ENCODE peak calls at places on chromosomes 12 and 14, in ten cellular contexts. U is heart right ventricle; B is heart left ventricle; V is neural progenitor cell; A is left ventricle myocardium inferior; W is uterus; H is CD8-positive, alpha-beta T cell; J is ovary; T is Peyer's patch; G is left lung. M is an unnamed sample.

GRCh38 chr14:73775339-73776193 is 61.4 kb upstream of the PNMA1 start:
- DNase-seq in U (no peak), W (no peak), B (no peak), H (no peak), G (no peak), V (no peak), T (no peak), A (no peak), J (no peak), M (no peak)

GRCh38 chr12:94265966-94266365 is 117.6 kb downstream of the PLXNC1 start:
- DNase-seq in J (no peak), A (no peak), H (no peak), U (no peak), G (no peak), W (no peak), T (no peak), B (no peak), V (no peak), M (no peak)

GRCh38 chr14:34682787-34683321 is 31.5 kb downstream of the CFL2 start:
- DNase-seq in J (no peak), G (no peak), W (no peak), U (no peak), T (no peak), A (no peak), V (no peak), B (no peak), H (no peak), M (no peak)

GRCh38 chr12:12776261-12776660 is 9.2 kb upstream of the APOLD1 start:
- DNase-seq in T (no peak), B (no peak), J (no peak), U (no peak), G (no peak), V (no peak), W (no peak), A (no peak), H (no peak), M (no peak)

GRCh38 chr14:20671597-20672283 is 12.6 kb upstream of the RNASE4 start:
- DNase-seq in A (no peak), G (no peak), T (no peak), W (no peak), V (no peak), B (no peak), J (no peak), U (no peak), H (no peak), M (no peak)

GRCh38 chr12:52988933-52989332 is 17.3 kb upstream of the EIF4B start:
- DNase-seq in V (no peak), T (no peak), W (no peak), A (no peak), J (no peak), U (no peak), H (no peak), B (no peak), G (no peak), M (no peak)

GRCh38 chr12:15688838-15689237 is 100.3 kb downstream of the EPS8 start:
- DNase-seq in B (no peak), A (no peak), V (peak; percentile 31), U (no peak), W (no peak), J (peak; percentile 23), T (no peak), G (no peak), H (no peak), M (no peak)

GRCh38 chr12:8661016-8661415 is 1.6 kb downstream of the MFAP5 start:
- DNase-seq in V (no peak), W (no peak), B (no peak), H (no peak), U (no peak), T (no peak), J (no peak), G (no peak), A (no peak), M (no peak)

GRCh38 chr14:25400607-25401206 is 350.8 kb upstream of the STXBP6 start:
- DNase-seq in W (no peak), J (peak; percentile 49), U (no peak), H (peak; percentile 22), A (no peak), T (no peak), B (peak; percentile 22), V (peak; percentile 67), G (no peak), M (no peak)

GRCh38 chr12:49693931-49694439 is 13.2 kb downstream of the FMNL3 start:
- DNase-seq in W (no peak), G (no peak), B (no peak), U (no peak), V (no peak), A (no peak), H (no peak), T (no peak), J (no peak), M (no peak)

GRCh38 chr12:51836012-51836832 is 12.3 kb downstream of the FIGNL2 start:
- DNase-seq in H (no peak), A (no peak), B (no peak), T (no peak), V (peak; percentile 85), W (no peak), U (no peak), J (no peak), G (no peak), M (no peak)

GRCh38 chr12:26918321-26919215 is 19.2 kb downstream of the INTS13 start:
- DNase-seq in U (no peak), J (no peak), G (no peak), W (no peak), A (no peak), B (no peak), H (no peak), V (no peak), T (no peak), M (no peak)

GRCh38 chr12:102026728-102027127 is 35.1 kb downstream of the WASHC3 start:
- DNase-seq in B (no peak), G (no peak), T (no peak), U (no peak), A (no peak), J (no peak), V (peak; percentile 11), H (no peak), W (no peak), M (no peak)

GRCh38 chr12:28189774-28190320 is 409 bp upstream of the CCDC91 start:
- DNase-seq in U (no peak), T (no peak), V (no peak), J (peak; percentile 18), B (no peak), W (no peak), H (no peak), A (no peak), G (no peak), M (no peak)

GRCh38 chr12:123524378-123524777 is 9.1 kb downstream of the RILPL1 start:
- DNase-seq in A (no peak), U (no peak), J (no peak), B (no peak), G (no peak), V (no peak), T (no peak), W (no peak), H (no peak), M (no peak)

DNA sequence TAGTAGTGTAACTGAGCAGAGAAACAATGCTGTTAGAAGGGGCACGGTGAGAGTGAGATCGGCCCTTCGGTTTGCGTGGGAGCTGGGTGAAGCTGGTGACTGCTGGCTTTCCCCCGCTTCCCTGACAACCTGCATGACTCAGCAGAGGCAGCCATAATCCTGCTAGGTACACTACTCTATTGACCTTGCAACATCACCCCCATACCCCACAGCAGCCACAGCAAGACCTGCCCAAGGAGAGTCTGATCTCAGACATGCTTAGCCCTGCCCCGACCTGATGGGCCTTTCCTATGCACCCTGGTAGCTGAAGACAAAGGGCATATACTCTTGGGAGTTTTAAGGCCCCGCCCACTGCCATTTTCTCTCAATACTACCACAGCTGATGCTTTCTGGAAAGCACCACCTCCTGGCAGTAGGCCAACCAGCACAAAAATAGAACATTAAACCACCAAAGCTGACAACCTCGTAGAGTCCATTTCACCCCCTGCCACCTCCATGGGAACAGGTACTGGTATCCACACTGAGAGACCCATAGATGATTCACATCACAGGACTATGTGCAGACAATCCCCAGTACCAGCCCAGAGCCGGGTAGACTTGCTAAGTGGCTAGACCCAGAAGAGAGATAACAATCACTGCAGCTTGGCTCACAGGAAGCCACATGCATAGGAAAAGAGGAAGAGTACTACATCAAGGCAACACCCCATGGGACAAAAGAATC is 75.9 kb upstream of the RGS6 start:
- DNase-seq in A (no peak), V (no peak), B (no peak), G (no peak), T (no peak), U (no peak), W (no peak), H (no peak), J (no peak), M (no peak)
- H3K27ac ChIP-seq in A (no peak overlapping the region), V (no peak overlapping the region), B (no peak overlapping the region), G (no peak overlapping the region), T (no peak overlapping the region), U (no peak overlapping the region), W (no peak overlapping the region), H (no peak overlapping the region), J (no peak overlapping the region), M (no peak overlapping the region)

DNA sequence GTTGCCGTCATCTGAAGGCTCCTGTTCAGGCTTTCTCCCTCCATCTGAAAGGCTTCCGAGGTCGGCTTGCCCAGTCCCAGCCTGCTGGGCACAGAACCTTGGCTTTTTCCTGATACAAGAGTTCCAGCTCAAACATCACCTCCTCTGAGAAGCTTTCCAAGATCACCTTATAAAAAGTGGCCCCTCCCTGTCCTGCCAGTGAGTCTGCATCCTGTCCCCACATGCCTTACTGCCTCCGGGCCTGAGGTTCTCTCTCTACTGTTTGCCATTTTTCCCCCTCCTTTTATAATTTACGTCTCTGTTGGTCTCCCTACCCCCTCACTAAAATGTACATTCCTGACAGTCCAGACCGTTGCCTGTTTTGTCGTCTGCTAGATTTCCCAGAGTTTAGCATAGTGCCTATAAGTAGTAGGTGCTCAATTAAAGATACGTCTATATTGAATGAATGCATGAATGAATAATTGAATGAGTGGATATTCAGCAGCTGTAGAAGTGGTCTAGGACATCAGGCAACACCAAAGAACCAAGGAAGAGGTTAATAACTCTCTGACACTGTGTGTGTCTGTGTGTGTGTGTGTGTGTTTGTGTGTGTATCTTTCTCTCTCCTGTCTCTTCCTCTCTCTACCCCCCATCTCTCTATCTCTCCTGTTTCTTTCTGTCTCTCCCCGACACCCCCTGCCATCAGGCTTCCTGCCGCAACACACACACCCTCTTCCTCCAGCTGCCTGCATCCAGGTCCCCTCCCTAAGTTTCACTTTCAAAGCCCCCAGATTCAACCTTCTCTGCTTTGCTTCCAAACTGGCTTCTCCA is 119.7 kb upstream of the NCOR2 start:
- DNase-seq in G (no peak), J (no peak), B (no peak), H (no peak), U (no peak), T (no peak), A (no peak), W (no peak), V (no peak), M (no peak)
- H3K4me1 ChIP-seq in G (peaks cover 70% of the 10 kb centered on the region), J (peaks cover 13% of the 10 kb centered on the region), B (peaks cover 44% of the 10 kb centered on the region), H (peaks cover 22% of the 10 kb centered on the region), U (peaks cover 78% of the 10 kb centered on the region), T (no peaks in the 10 kb centered on the region), A (peaks cover 71% of the 10 kb centered on the region), W (peaks cover 18% of the 10 kb centered on the region), V (peaks cover 28% of the 10 kb centered on the region), M (no peaks in the 10 kb centered on the region)

GRCh38 chr14:101175731-101176534 is 272.4 kb upstream of the RTL1 start:
- DNase-seq in J (peak; percentile 9), B (no peak), W (peak; percentile 7), A (no peak), V (no peak), T (no peak), H (no peak), G (peak; percentile 26), U (no peak), M (no peak)
- H3K27me3 ChIP-seq in J (no peaks in the 10 kb centered on the region), B (no peaks in the 10 kb centered on the region), W (no peaks in the 10 kb centered on the region), A (peaks cover 41% of the 10 kb centered on the region), V (no peaks in the 10 kb centered on the region), T (no peaks in the 10 kb centered on the region), H (no peaks in the 10 kb centered on the region), G (no peaks in the 10 kb centered on the region), U (no peaks in the 10 kb centered on the region), M (no peaks in the 10 kb centered on the region)

GRCh38 chr14:59271734-59272133 is 83.3 kb downstream of the DAAM1 start:
- DNase-seq in U (no peak), A (no peak), B (no peak), H (no peak), T (no peak), G (no peak), J (no peak), W (no peak), V (no peak), M (no peak)
- H3K27ac ChIP-seq in U (no peak overlapping the region), A (peak overlapping the region; percentile 7), B (no peak overlapping the region), H (no peak overlapping the region), T (no peak overlapping the region), G (no peak overlapping the region), J (no peak overlapping the region), W (peak overlapping the region; percentile 56), V (no peak overlapping the region), M (no peak overlapping the region)

M was measured in iPS DF 6.9.